ENCODE peak calls at places on chromosomes 6 and 20, in six cellular contexts. L is NCI-H2171 treated with DMSO at 0.1 percent for 48 hours, I is activated T-cell treated with anti-CD3 and anti-CD28 coated beads for 1 hour, P is NCI-H446 treated with DMSO at 0.1 percent for 48 hours, S is iPS-NIHi11, H is mesendoderm. K is an unnamed sample.

GRCh38 chr6:34055223-34055933 is 90.5 kb downstream of the GRM4 start:
- DNase-seq in H (peak), I (peak), S (peak), P (peak), L (peak), K (peak)

GRCh38 chr6:21200056-21200870 is 393.3 kb upstream of the SOX4 start:
- DNase-seq in H (no peak), P (no peak), S (no peak), I (no peak), L (peak), K (no peak)

GRCh38 chr6:49801525-49801924 is 14.4 kb upstream of the PGK2 start:
- DNase-seq in I (no peak), L (no peak), S (no peak), H (no peak), P (no peak), K (no peak)

GRCh38 chr6:7765575-7766325 is 39.9 kb downstream of the BMP6 start:
- DNase-seq in L (no peak), P (no peak), S (no peak), H (no peak), I (no peak), K (no peak)

GRCh38 chr20:37220255-37220654 is 40.9 kb upstream of the MROH8 start:
- DNase-seq in L (no peak), S (no peak), P (no peak), H (no peak), I (no peak), K (no peak)

GRCh38 chr6:105094133-105094640 is 85.6 kb downstream of the POPDC3 start:
- DNase-seq in H (no peak), L (no peak), I (no peak), P (no peak), S (no peak), K (no peak)

GRCh38 chr6:104118274-104118673 is 741.4 kb downstream of the HACE1 start:
- DNase-seq in I (no peak), P (no peak), L (no peak), H (peak), S (no peak), K (no peak)

GRCh38 chr6:139738801-139739490 is 364.5 kb upstream of the CITED2 start:
- DNase-seq in I (no peak), S (no peak), P (no peak), L (no peak), H (no peak), K (no peak)

GRCh38 chr6:77151241-77151640 is 312.1 kb downstream of the HTR1B start:
- DNase-seq in P (no peak), S (no peak), H (no peak), I (no peak), L (no peak), K (no peak)

GRCh38 chr6:19999319-20000191 is 162.4 kb downstream of the ID4 start:
- DNase-seq in S (no peak), P (peak), H (peak), L (peak), I (no peak), K (peak)

GRCh38 chr20:41162396-41162795 is 25.1 kb downstream of the PLCG1 start:
- DNase-seq in S (no peak), H (no peak), L (no peak), P (no peak), I (no peak), K (no peak)

GRCh38 chr6:24539416-24539815 is 44.6 kb downstream of the ALDH5A1 start:
- DNase-seq in H (no peak), P (no peak), I (no peak), S (no peak), L (no peak), K (no peak)

GRCh38 chr20:44231713-44232468 is 15.2 kb upstream of the GDAP1L1 start:
- DNase-seq in H (peak), I (no peak), L (peak), P (peak), S (peak), K (no peak)

GRCh38 chr20:53706008-53706481 is 112.4 kb upstream of the ZNF217 start:
- DNase-seq in P (no peak), L (no peak), S (no peak), H (no peak), I (no peak), K (no peak)

GRCh38 chr6:3370361-3371221 is 86.3 kb downstream of the SLC22A23 start:
- DNase-seq in S (no peak), H (peak), P (no peak), I (no peak), L (no peak), K (no peak)

GRCh38 chr6:80227545-80227944 is 121.1 kb downstream of the BCKDHB start:
- DNase-seq in I (no peak), P (no peak), L (peak), H (no peak), S (no peak), K (no peak)

GRCh38 chr20:12965880-12966270 is 42.9 kb upstream of the SPTLC3 start:
- DNase-seq in I (no peak), H (no peak), S (no peak), P (no peak), L (no peak), K (no peak)

GRCh38 chr20:22232923-22233322 is 351.4 kb downstream of the FOXA2 start:
- DNase-seq in L (no peak), P (no peak), H (no peak), S (no peak), I (no peak), K (no peak)

GRCh38 chr6:117506180-117506835 is 23.8 kb downstream of the DCBLD1 start:
- DNase-seq in L (no peak), H (no peak), P (no peak), S (no peak), I (no peak), K (no peak)

GRCh38 chr6:116326392-116326717 is 44.4 kb upstream of the DSE start:
- DNase-seq in H (no peak), P (no peak), S (no peak), I (no peak), L (no peak), K (no peak)

GRCh38 chr6:160042788-160043301 is 74.0 kb downstream of the IGF2R start:
- DNase-seq in H (no peak), L (no peak), P (no peak), I (no peak), S (no peak), K (no peak)

GRCh38 chr6:86107985-86108384 is 465.3 kb upstream of the SYNCRIP start:
- DNase-seq in I (no peak), L (peak), S (no peak), P (no peak), H (no peak), K (no peak)

GRCh38 chr6:106908386-106908840 is 66.1 kb downstream of the CD24 start:
- DNase-seq in I (no peak), P (no peak), H (peak), L (no peak), S (no peak), K (no peak)

K was measured in CMK.